ENCODE peak calls at places on chromosomes 11 and 22, in eight cellular contexts. One of them, this sample, is unnamed.

GRCh38 chr11:68813778-68814177 is 27.9 kb downstream of the CPT1A start:
- DNase-seq in esophagus squamous epithelium: no peak
- DNase-seq in SJSA1: no peak
- DNase-seq in ovary: no peak
- DNase-seq in right lobe of liver: no peak
- DNase-seq in CD4-positive, alpha-beta memory T cell: no peak
- DNase-seq in A549: no peak
- DNase-seq in suprapubic skin: no peak
- DNase-seq in this sample: no peak

GRCh38 chr22:39900306-39901227 is at the start of gene GRAP2:
- DNase-seq in esophagus squamous epithelium: no peak
- DNase-seq in SJSA1: no peak
- DNase-seq in ovary: no peak
- DNase-seq in right lobe of liver: no peak
- DNase-seq in CD4-positive, alpha-beta memory T cell: peak; percentile 84
- DNase-seq in A549: no peak
- DNase-seq in suprapubic skin: no peak
- DNase-seq in this sample: peak; percentile 75

GRCh38 chr22:39496131-39496838 is 5.8 kb upstream of the MIEF1 start:
- DNase-seq in esophagus squamous epithelium: no peak
- DNase-seq in SJSA1: peak; percentile 43
- DNase-seq in ovary: peak; percentile 80
- DNase-seq in right lobe of liver: peak; percentile 75
- DNase-seq in CD4-positive, alpha-beta memory T cell: peak; percentile 46
- DNase-seq in A549: peak; percentile 48
- DNase-seq in suprapubic skin: no peak
- DNase-seq in this sample: peak; percentile 62

GRCh38 chr11:3894128-3894731 is 38.8 kb downstream of the STIM1 start:
- DNase-seq in esophagus squamous epithelium: peak; percentile 23
- DNase-seq in SJSA1: peak; percentile 80
- DNase-seq in ovary: no peak
- DNase-seq in right lobe of liver: no peak
- DNase-seq in CD4-positive, alpha-beta memory T cell: no peak
- DNase-seq in A549: no peak
- DNase-seq in suprapubic skin: no peak
- DNase-seq in this sample: no peak

GRCh38 chr11:11502303-11502828 is 119.4 kb downstream of the GALNT18 start:
- DNase-seq in esophagus squamous epithelium: no peak
- DNase-seq in SJSA1: no peak
- DNase-seq in ovary: no peak
- DNase-seq in right lobe of liver: no peak
- DNase-seq in CD4-positive, alpha-beta memory T cell: no peak
- DNase-seq in A549: no peak
- DNase-seq in suprapubic skin: no peak
- DNase-seq in this sample: no peak

GRCh38 chr11:66289548-66290331 is 797 bp upstream of the YIF1A start:
- DNase-seq in esophagus squamous epithelium: no peak
- DNase-seq in SJSA1: no peak
- DNase-seq in ovary: no peak
- DNase-seq in right lobe of liver: peak; percentile 71
- DNase-seq in CD4-positive, alpha-beta memory T cell: no peak
- DNase-seq in A549: peak; percentile 60
- DNase-seq in suprapubic skin: no peak
- DNase-seq in this sample: no peak

GRCh38 chr11:9332655-9333054 is 18.3 kb upstream of the TMEM41B start:
- DNase-seq in esophagus squamous epithelium: no peak
- DNase-seq in SJSA1: no peak
- DNase-seq in ovary: no peak
- DNase-seq in right lobe of liver: no peak
- DNase-seq in CD4-positive, alpha-beta memory T cell: no peak
- DNase-seq in A549: no peak
- DNase-seq in suprapubic skin: no peak
- DNase-seq in this sample: no peak

GRCh38 chr22:23218867-23219251 is 38.5 kb downstream of the BCR start:
- DNase-seq in esophagus squamous epithelium: no peak
- DNase-seq in SJSA1: peak; percentile 78
- DNase-seq in ovary: peak; percentile 68
- DNase-seq in right lobe of liver: peak; percentile 56
- DNase-seq in CD4-positive, alpha-beta memory T cell: no peak
- DNase-seq in A549: no peak
- DNase-seq in suprapubic skin: no peak
- DNase-seq in this sample: no peak

GRCh38 chr11:17744151-17744940 is 9.8 kb downstream of the KCNC1 start:
- DNase-seq in esophagus squamous epithelium: no peak
- DNase-seq in SJSA1: no peak
- DNase-seq in ovary: peak; percentile 17
- DNase-seq in right lobe of liver: no peak
- DNase-seq in CD4-positive, alpha-beta memory T cell: no peak
- DNase-seq in A549: no peak
- DNase-seq in suprapubic skin: no peak
- DNase-seq in this sample: no peak

GRCh38 chr11:103091024-103091423 is 936 bp downstream of the DCUN1D5 start:
- DNase-seq in esophagus squamous epithelium: no peak
- DNase-seq in SJSA1: peak; percentile 1
- DNase-seq in ovary: no peak
- DNase-seq in right lobe of liver: no peak
- DNase-seq in CD4-positive, alpha-beta memory T cell: no peak
- DNase-seq in A549: peak; percentile 8
- DNase-seq in suprapubic skin: no peak
- DNase-seq in this sample: peak; percentile 2

GRCh38 chr22:27372969-27373670 is 428.4 kb downstream of the MN1 start:
- DNase-seq in esophagus squamous epithelium: no peak
- DNase-seq in SJSA1: peak; percentile 4
- DNase-seq in ovary: no peak
- DNase-seq in right lobe of liver: peak; percentile 42
- DNase-seq in CD4-positive, alpha-beta memory T cell: no peak
- DNase-seq in A549: no peak
- DNase-seq in suprapubic skin: no peak
- DNase-seq in this sample: no peak

GRCh38 chr22:35538801-35539321 is 1.8 kb upstream of the RASD2 start:
- DNase-seq in esophagus squamous epithelium: no peak
- DNase-seq in SJSA1: no peak
- DNase-seq in ovary: no peak
- DNase-seq in right lobe of liver: peak; percentile 67
- DNase-seq in CD4-positive, alpha-beta memory T cell: no peak
- DNase-seq in A549: peak; percentile 42
- DNase-seq in suprapubic skin: no peak
- DNase-seq in this sample: peak; percentile 14

GRCh38 chr22:48575567-48576332 is 1251.9 kb downstream of the BRD1 start:
- DNase-seq in esophagus squamous epithelium: no peak
- DNase-seq in SJSA1: no peak
- DNase-seq in ovary: no peak
- DNase-seq in right lobe of liver: no peak
- DNase-seq in CD4-positive, alpha-beta memory T cell: no peak
- DNase-seq in A549: no peak
- DNase-seq in suprapubic skin: no peak
- DNase-seq in this sample: no peak

GRCh38 chr11:111148953-111149352 is 96.6 kb upstream of the POU2AF2 start:
- DNase-seq in esophagus squamous epithelium: no peak
- DNase-seq in SJSA1: no peak
- DNase-seq in ovary: no peak
- DNase-seq in right lobe of liver: no peak
- DNase-seq in CD4-positive, alpha-beta memory T cell: no peak
- DNase-seq in A549: no peak
- DNase-seq in suprapubic skin: no peak
- DNase-seq in this sample: no peak

DNA sequence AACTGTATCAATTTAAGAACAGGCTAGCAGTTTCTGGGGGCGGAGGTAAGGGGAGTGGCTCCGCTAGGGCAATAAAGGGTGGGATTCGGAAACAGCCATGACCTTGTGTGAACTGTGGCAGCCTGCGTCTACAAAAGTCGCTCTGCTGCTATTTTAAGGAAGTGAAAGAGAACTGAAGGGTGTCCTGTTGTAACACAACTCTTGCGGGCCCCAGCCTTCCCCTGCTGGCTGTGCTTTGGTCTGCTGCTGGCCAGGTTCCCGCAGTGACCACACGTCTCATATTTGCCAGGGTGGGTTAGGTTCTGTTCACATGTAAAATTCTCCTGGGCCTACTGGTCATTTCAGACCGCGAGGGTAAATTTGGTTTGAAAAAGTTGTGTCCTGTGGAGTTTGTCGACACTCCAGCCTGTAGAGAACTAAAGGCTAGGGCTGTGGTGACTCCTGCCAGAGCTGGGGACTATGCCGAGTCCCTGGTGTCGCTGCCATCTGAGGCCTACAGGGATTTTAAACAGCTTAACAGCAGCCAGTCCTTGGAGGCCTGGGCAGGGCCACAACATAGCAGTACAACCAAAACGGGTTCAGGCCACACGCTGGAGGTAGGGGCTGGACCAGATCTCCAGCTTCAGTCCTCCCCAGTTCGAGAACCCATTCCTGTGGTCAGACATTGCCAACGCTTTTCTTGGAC is 1.1 kb upstream of the PPFIBP2 start:
- DNase-seq in esophagus squamous epithelium: peak; percentile 36
- DNase-seq in SJSA1: peak; percentile 56
- DNase-seq in ovary: peak; percentile 83
- DNase-seq in right lobe of liver: peak; percentile 68
- DNase-seq in CD4-positive, alpha-beta memory T cell: no peak
- DNase-seq in A549: no peak
- DNase-seq in suprapubic skin: peak; percentile 91
- DNase-seq in this sample: peak; percentile 22
- H3K4me3 ChIP-seq in esophagus squamous epithelium: peak overlapping the region; percentile 78
- H3K4me3 ChIP-seq in SJSA1: peak overlapping the region; percentile 60
- H3K4me3 ChIP-seq in ovary: peak overlapping the region; percentile 93
- H3K4me3 ChIP-seq in right lobe of liver: peak overlapping the region; percentile 99
- H3K4me3 ChIP-seq in CD4-positive, alpha-beta memory T cell: no peak overlapping the region
- H3K4me3 ChIP-seq in A549: peak overlapping the region; percentile 76
- H3K4me3 ChIP-seq in suprapubic skin: peak overlapping the region; percentile 74
- H3K4me3 ChIP-seq in this sample: peak overlapping the region; percentile 94

GRCh38 chr22:30970356-30970746 is 1.3 kb downstream of the TUG1 start:
- DNase-seq in esophagus squamous epithelium: no peak
- DNase-seq in SJSA1: no peak
- DNase-seq in ovary: no peak
- DNase-seq in right lobe of liver: no peak
- DNase-seq in CD4-positive, alpha-beta memory T cell: no peak
- DNase-seq in A549: no peak
- DNase-seq in suprapubic skin: no peak
- DNase-seq in this sample: no peak
- H3K27ac ChIP-seq in esophagus squamous epithelium: peak overlapping the region; percentile 98
- H3K27ac ChIP-seq in SJSA1: no peak overlapping the region
- H3K27ac ChIP-seq in ovary: no peak overlapping the region
- H3K27ac ChIP-seq in right lobe of liver: no peak overlapping the region
- H3K27ac ChIP-seq in CD4-positive, alpha-beta memory T cell: peak overlapping the region; percentile 90
- H3K27ac ChIP-seq in A549: peak overlapping the region; percentile 98
- H3K27ac ChIP-seq in suprapubic skin: no peak overlapping the region
- H3K27ac ChIP-seq in this sample: peak overlapping the region; percentile 94

DNA sequence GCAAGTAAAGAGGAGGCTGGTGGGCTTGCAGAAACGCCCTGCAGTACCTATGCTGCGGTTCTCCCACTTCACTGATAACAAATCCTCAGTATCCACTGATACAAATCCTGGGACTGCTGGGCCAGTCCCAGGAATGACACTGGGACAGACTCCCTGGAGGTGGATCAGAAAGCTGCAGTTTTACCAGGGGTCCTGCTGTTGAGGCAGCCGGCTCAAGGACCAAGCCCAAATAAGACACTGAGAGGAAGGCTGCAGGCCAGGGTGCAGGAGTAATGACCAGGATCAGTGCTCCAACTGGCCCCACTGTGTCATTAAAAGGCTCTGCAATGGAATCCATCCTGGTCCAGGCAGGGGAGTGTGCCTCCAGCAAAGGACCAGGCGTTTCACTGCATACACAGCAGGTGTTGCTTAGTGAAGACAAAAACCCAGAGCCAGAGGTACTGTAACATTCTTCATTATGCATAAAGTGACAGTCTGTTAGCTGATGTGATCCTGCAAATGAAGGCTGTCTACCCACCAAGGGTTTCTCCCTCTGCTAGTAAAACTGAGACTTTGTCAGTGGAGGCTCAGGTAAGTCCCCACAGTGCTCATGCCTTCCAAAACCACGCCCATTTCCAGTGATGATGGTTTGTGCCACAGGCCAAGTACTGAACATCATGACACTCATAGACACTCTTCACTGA is 1.4 kb upstream of the C22orf39 start:
- DNase-seq in esophagus squamous epithelium: no peak
- DNase-seq in SJSA1: no peak
- DNase-seq in ovary: no peak
- DNase-seq in right lobe of liver: no peak
- DNase-seq in CD4-positive, alpha-beta memory T cell: no peak
- DNase-seq in A549: no peak
- DNase-seq in suprapubic skin: no peak
- DNase-seq in this sample: no peak
- H3K4me3 ChIP-seq in esophagus squamous epithelium: peak overlapping the region; percentile 89
- H3K4me3 ChIP-seq in SJSA1: no peak overlapping the region
- H3K4me3 ChIP-seq in ovary: no peak overlapping the region
- H3K4me3 ChIP-seq in right lobe of liver: no peak overlapping the region
- H3K4me3 ChIP-seq in CD4-positive, alpha-beta memory T cell: no peak overlapping the region
- H3K4me3 ChIP-seq in A549: no peak overlapping the region
- H3K4me3 ChIP-seq in suprapubic skin: no peak overlapping the region
- H3K4me3 ChIP-seq in this sample: peak overlapping the region; percentile 65

GRCh38 chr11:128727811-128728431 is 34.0 kb downstream of the FLI1 start:
- DNase-seq in esophagus squamous epithelium: no peak
- DNase-seq in SJSA1: no peak
- DNase-seq in ovary: no peak
- DNase-seq in right lobe of liver: no peak
- DNase-seq in CD4-positive, alpha-beta memory T cell: no peak
- DNase-seq in A549: no peak
- DNase-seq in suprapubic skin: no peak
- DNase-seq in this sample: no peak

GRCh38 chr11:128732471-128733277 is 38.8 kb downstream of the FLI1 start:
- DNase-seq in esophagus squamous epithelium: no peak
- DNase-seq in SJSA1: no peak
- DNase-seq in ovary: no peak
- DNase-seq in right lobe of liver: no peak
- DNase-seq in CD4-positive, alpha-beta memory T cell: no peak
- DNase-seq in A549: no peak
- DNase-seq in suprapubic skin: no peak
- DNase-seq in this sample: no peak

GRCh38 chr11:128733440-128734115 is 39.7 kb downstream of the FLI1 start:
- DNase-seq in esophagus squamous epithelium: no peak
- DNase-seq in SJSA1: no peak
- DNase-seq in ovary: no peak
- DNase-seq in right lobe of liver: no peak
- DNase-seq in CD4-positive, alpha-beta memory T cell: peak; percentile 30
- DNase-seq in A549: no peak
- DNase-seq in suprapubic skin: no peak
- DNase-seq in this sample: no peak

GRCh38 chr11:128728767-128729587 is 35.1 kb downstream of the FLI1 start:
- DNase-seq in esophagus squamous epithelium: no peak
- DNase-seq in SJSA1: no peak
- DNase-seq in ovary: no peak
- DNase-seq in right lobe of liver: no peak
- DNase-seq in CD4-positive, alpha-beta memory T cell: peak; percentile 59
- DNase-seq in A549: no peak
- DNase-seq in suprapubic skin: no peak
- DNase-seq in this sample: peak; percentile 67

DNA sequence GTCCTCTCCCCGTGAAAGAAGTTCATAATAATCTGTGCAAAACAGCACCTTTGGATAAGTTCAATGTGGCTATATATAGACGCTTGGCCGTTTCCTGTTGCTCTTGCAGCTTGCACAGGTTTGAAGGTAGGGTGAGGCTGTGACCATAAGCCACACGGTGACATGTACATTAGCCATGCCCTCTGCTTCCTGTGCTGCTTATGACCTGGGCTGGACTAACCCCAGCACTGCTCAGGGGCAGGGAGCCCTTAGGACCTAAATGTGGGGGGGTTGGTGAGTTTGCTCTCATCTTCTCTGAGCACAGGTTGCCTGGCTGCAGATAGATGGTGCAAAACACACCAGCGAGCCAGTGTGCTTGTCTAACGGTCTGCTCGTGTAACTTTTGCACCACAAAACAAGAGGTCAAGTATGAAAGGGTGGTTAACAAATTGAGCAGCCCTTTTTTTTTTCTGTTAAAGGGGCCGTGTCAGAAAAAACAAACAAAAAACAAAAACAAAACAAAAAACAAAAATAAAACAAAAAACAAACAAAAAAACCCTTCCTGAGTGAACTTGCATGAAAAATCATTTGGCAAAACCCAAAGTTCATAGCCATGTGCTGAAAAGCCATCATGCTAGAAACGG is 37.3 kb downstream of the FLI1 start:
- DNase-seq in esophagus squamous epithelium: no peak
- DNase-seq in SJSA1: no peak
- DNase-seq in ovary: no peak
- DNase-seq in right lobe of liver: no peak
- DNase-seq in CD4-positive, alpha-beta memory T cell: no peak
- DNase-seq in A549: no peak
- DNase-seq in suprapubic skin: no peak
- DNase-seq in this sample: no peak
- H3K27ac ChIP-seq in esophagus squamous epithelium: peak overlapping the region; percentile 13
- H3K27ac ChIP-seq in SJSA1: no peak overlapping the region
- H3K27ac ChIP-seq in ovary: no peak overlapping the region
- H3K27ac ChIP-seq in right lobe of liver: no peak overlapping the region
- H3K27ac ChIP-seq in CD4-positive, alpha-beta memory T cell: peak overlapping the region; percentile 53
- H3K27ac ChIP-seq in A549: no peak overlapping the region
- H3K27ac ChIP-seq in suprapubic skin: no peak overlapping the region
- H3K27ac ChIP-seq in this sample: peak overlapping the region; percentile 25